ENCODE peak calls at places on chromosomes 12 and 14, in nine cellular contexts. R is A549; U is osteoblast; E is activated T-cell treated with anti-CD3 and anti-CD28 coated beads, Interleukin-2, amount 50 U/mL, for 72 hours; S is EL; J is anterior cingulate cortex; T is Ammon's horn; I is psoas muscle; P is BE2C. L is an unnamed sample.

GRCh38 chr14:33568935-33569579 is 381.8 kb downstream of the EGLN3 start:
- DNase-seq in R (no peak), U (no peak), E (no peak), S (peak; percentile 37), J (no peak), T (no peak), I (no peak), P (no peak), L (no peak)

GRCh38 chr12:108582509-108582908 is 15.4 kb downstream of the TMEM119 start:
- DNase-seq in R (no peak), U (peak; percentile 58), E (no peak), S (no peak), J (no peak), T (no peak), I (no peak), P (no peak), L (no peak)

GRCh38 chr12:104741497-104742367 is 216.4 kb downstream of the SLC41A2 start:
- DNase-seq in R (no peak), U (no peak), E (no peak), S (no peak), J (no peak), T (no peak), I (no peak), P (no peak), L (no peak)

GRCh38 chr12:121015825-121016766 is at the start of gene C12orf43:
- DNase-seq in R (peak; percentile 94), U (peak; percentile 97), E (peak; percentile 96), S (peak; percentile 91), J (peak; percentile 87), T (peak; percentile 97), I (peak; percentile 90), P (peak; percentile 93), L (peak; percentile 88)

GRCh38 chr14:76778546-76779215 is 17.4 kb downstream of the VASH1 start:
- DNase-seq in R (no peak), U (no peak), E (no peak), S (no peak), J (no peak), T (no peak), I (no peak), P (no peak), L (no peak)

GRCh38 chr12:124315316-124315924 is 20.5 kb downstream of the RFLNA start:
- DNase-seq in R (no peak), U (no peak), E (no peak), S (no peak), J (no peak), T (no peak), I (no peak), P (no peak), L (no peak)

GRCh38 chr12:64587447-64587846 is 22.8 kb upstream of the RASSF3 start:
- DNase-seq in R (no peak), U (no peak), E (no peak), S (no peak), J (no peak), T (no peak), I (no peak), P (no peak), L (no peak)

GRCh38 chr14:44369401-44370123 is 137.5 kb downstream of the FSCB start:
- DNase-seq in R (no peak), U (no peak), E (no peak), S (no peak), J (no peak), T (no peak), I (no peak), P (no peak), L (no peak)

L was measured in gastrocnemius medialis.